ENCODE peak calls at places on chromosomes 3 and 15, in nine cellular contexts. H is fibroblast of lung, Y is fibroblast of pulmonary artery, O is lower leg skin, X is cardiac muscle cell, Z is endothelial cell of umbilical vein, B is Calu3, W is A673, G is epithelial cell of proximal tubule. Q is an unnamed sample.

GRCh38 chr15:64690578-64691296 is 84.7 kb downstream of the RBPMS2 start:
- DNase-seq in H (no peak), Y (no peak), O (no peak), X (peak), Z (no peak), B (no peak), W (no peak), G (no peak), Q (no peak)

GRCh38 chr15:78422571-78423340 is 15.3 kb upstream of the IREB2 start:
- DNase-seq in H (peak), Y (peak), O (peak), X (peak), Z (peak), B (peak), W (peak), G (no peak), Q (peak)

GRCh38 chr3:129574206-129574605 is 31.2 kb downstream of the H1-8 start:
- DNase-seq in H (no peak), Y (no peak), O (no peak), X (no peak), Z (no peak), B (no peak), W (no peak), G (no peak), Q (no peak)

GRCh38 chr3:52210550-52211046 is 12.6 kb downstream of the ALAS1 start:
- DNase-seq in H (no peak), Y (peak), O (no peak), X (peak), Z (no peak), B (no peak), W (no peak), G (no peak), Q (no peak)

GRCh38 chr15:70248116-70249025 is 150.7 kb upstream of the TLE3 start:
- DNase-seq in H (no peak), Y (no peak), O (no peak), X (peak), Z (no peak), B (no peak), W (peak), G (no peak), Q (no peak)

GRCh38 chr3:82132210-82133069 is 371.0 kb upstream of the GBE1 start:
- DNase-seq in H (no peak), Y (no peak), O (no peak), X (no peak), Z (no peak), B (no peak), W (no peak), G (peak), Q (no peak)

GRCh38 chr3:151770941-151771340 is 37.2 kb downstream of the AADACL2 start:
- DNase-seq in H (peak), Y (peak), O (no peak), X (peak), Z (peak), B (peak), W (no peak), G (no peak), Q (no peak)

GRCh38 chr3:130462089-130462488 is 54.9 kb upstream of the COL6A6 start:
- DNase-seq in H (no peak), Y (no peak), O (no peak), X (no peak), Z (no peak), B (no peak), W (no peak), G (no peak), Q (no peak)

GRCh38 chr15:88174571-88174970 is 82.0 kb downstream of the NTRK3 start:
- DNase-seq in H (no peak), Y (no peak), O (no peak), X (no peak), Z (no peak), B (no peak), W (no peak), G (no peak), Q (no peak)

GRCh38 chr15:100780208-100780800 is 99.3 kb upstream of the ALDH1A3 start:
- DNase-seq in H (no peak), Y (no peak), O (peak), X (no peak), Z (no peak), B (no peak), W (no peak), G (no peak), Q (peak)

GRCh38 chr3:161672478-161672877 is 175.9 kb downstream of the OTOL1 start:
- DNase-seq in H (no peak), Y (no peak), O (no peak), X (no peak), Z (no peak), B (no peak), W (no peak), G (no peak), Q (no peak)

GRCh38 chr3:184261270-184262165 is at the start of gene CAMK2N2:
- DNase-seq in H (peak), Y (peak), O (no peak), X (peak), Z (no peak), B (peak), W (peak), G (no peak), Q (no peak)

GRCh38 chr3:112794622-112795172 is 52.0 kb downstream of the CD200R1L start:
- DNase-seq in H (no peak), Y (no peak), O (no peak), X (no peak), Z (peak), B (no peak), W (no peak), G (no peak), Q (no peak)

GRCh38 chr3:62956411-62956810 is 81.2 kb upstream of the CADPS start:
- DNase-seq in H (no peak), Y (no peak), O (no peak), X (no peak), Z (no peak), B (no peak), W (no peak), G (no peak), Q (no peak)

GRCh38 chr3:65556934-65557577 is 481.7 kb downstream of the MAGI1 start:
- DNase-seq in H (no peak), Y (no peak), O (no peak), X (no peak), Z (peak), B (no peak), W (no peak), G (no peak), Q (no peak)

GRCh38 chr15:66619152-66619903 is 53.5 kb upstream of the LCTL start:
- DNase-seq in H (peak), Y (peak), O (peak), X (peak), Z (peak), B (peak), W (peak), G (no peak), Q (peak)

GRCh38 chr3:50275996-50276761 is 2.7 kb upstream of the LSMEM2 start:
- DNase-seq in H (no peak), Y (no peak), O (no peak), X (no peak), Z (no peak), B (no peak), W (no peak), G (no peak), Q (no peak)

GRCh38 chr3:98901032-98901464 is 447 bp downstream of the DCBLD2 start:
- DNase-seq in H (peak), Y (peak), O (peak), X (peak), Z (peak), B (peak), W (peak), G (no peak), Q (no peak)

GRCh38 chr3:74883690-74884089 is 269.2 kb upstream of the CNTN3 start:
- DNase-seq in H (no peak), Y (peak), O (no peak), X (no peak), Z (no peak), B (no peak), W (peak), G (no peak), Q (no peak)

DNA sequence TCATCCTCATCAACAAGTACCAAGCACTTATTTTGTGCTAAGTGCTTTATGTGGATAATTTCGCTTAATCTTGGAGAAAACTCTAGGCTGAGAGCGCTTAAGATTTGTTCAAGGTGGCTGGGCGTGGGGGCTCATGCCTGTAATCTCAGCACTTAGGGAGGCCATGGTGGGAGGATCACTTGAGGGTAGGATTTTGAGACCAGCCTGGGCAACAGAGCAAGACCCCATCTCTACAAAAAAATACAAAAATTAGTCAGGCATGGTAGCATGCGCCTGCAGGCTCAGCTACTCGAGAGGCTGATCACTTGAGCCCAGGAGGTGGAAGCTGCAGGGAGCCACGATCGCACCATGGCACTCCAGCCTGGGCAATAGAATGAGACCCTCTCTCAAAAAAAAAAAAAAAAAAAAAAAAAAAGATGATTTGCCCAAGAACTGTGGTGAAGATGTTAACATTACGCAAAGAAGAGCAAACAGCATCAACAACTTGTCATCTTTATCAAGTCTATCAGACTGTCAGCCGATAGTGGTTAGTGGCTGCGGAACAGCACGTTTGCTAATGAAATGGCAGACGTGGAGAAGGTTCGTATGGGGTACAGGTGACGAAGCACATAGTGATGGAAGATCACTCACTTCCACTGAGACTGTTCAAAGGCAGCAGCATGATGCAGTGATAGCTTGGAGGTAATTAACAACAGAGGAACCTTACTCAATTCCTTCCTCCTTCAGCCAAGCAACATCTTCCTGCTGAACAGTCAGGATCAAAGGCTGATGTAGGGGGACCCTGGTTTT is 27.8 kb downstream of the NRROS start:
- DNase-seq in H (no peak), Y (no peak), O (no peak), X (no peak), Z (no peak), B (no peak), W (no peak), G (no peak), Q (no peak)
- TF ChIP-seq CTCF in H (no peak), Y (no peak), O (no peak), X (no peak), Z (no peak), B (no peak), W (no peak), G (no peak), Q (no peak)

DNA sequence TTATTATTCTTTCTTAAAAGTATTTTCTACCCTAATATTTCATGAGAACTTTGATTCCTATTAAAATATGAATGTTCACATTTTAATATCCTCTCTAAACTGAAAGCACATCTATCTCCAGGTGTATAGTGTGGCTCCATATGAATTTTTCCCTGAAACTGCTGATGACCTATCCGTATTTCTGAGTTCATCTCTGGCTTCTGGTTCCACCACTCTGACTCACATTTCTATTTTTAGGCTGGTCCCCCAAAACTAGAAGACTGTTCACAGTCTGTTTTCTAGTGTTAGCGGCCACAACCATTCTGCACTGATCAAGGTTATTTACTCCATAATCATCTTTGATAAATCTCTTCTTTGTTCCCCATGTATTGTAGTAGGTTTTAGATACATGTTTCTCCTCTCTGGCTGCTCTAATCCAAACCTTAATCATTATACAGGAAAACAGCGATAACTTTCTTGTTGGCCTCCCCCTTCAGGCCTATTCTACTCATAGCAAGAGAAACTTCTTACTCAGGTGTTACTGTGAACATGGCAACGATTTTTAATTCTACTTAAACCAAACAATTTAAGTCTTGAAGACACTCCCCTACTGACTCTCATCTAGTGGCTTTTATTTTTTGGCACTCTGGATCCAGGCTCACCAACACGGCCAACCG is 12.8 kb downstream of the ADPGK start:
- DNase-seq in H (peak), Y (no peak), O (no peak), X (no peak), Z (no peak), B (no peak), W (no peak), G (no peak), Q (no peak)
- TF ChIP-seq CTCF in H (no peak), Y (peak), O (no peak), X (peak), Z (no peak), B (no peak), W (peak), G (peak), Q (peak)

GRCh38 chr3:67715911-67716310 is 61.5 kb upstream of the SUCLG2 start:
- DNase-seq in H (peak), Y (no peak), O (no peak), X (no peak), Z (no peak), B (no peak), W (no peak), G (no peak), Q (no peak)

GRCh38 chr3:67706934-67707333 is 52.5 kb upstream of the SUCLG2 start:
- DNase-seq in H (no peak), Y (peak), O (no peak), X (no peak), Z (no peak), B (no peak), W (no peak), G (no peak), Q (no peak)

DNA sequence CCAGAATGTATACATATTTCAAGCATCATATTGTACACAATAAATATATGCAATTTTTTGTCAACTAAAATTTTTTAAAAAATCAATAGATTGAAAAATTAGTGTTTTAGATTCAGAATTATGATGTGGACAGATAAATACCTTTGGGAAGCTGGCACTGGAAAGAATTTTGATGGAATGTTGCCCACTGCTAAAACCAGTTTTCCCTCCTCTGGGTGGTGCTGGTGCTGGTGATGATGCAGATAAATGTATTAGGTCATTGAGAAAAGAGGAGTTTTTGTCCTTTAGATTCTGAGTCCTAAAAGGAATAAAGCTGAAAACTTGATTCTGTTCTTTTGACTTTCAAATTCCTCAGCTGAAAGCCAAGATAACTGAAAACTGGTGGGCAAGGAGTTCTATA is 56.0 kb upstream of the SUCLG2 start:
- DNase-seq in H (no peak), Y (no peak), O (no peak), X (no peak), Z (no peak), B (no peak), W (no peak), G (no peak), Q (no peak)
- TF ChIP-seq CTCF in H (no peak), Y (no peak), O (no peak), X (no peak), Z (no peak), B (no peak), W (no peak), G (no peak), Q (no peak)

DNA sequence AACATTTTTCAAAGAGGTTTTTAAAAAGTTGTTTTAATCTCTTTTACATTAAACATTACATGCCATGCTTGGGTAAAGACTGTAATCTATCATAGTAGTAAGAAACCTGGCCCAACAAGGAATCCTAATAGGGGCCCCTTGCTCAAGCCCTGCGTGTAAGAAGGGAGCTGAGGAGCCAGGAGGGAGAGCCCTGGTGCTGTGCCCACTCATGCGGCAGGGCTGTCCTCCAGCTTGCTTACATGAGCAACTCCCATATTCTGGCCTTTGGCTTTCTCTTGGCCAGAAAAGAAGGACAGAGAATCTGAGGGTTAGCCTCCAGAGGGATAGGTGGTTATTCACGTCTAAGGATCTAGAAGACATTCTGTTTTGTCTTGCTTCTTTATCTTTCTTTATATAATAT is 49.8 kb downstream of the KBTBD12 start:
- DNase-seq in H (no peak), Y (no peak), O (no peak), X (peak), Z (no peak), B (no peak), W (no peak), G (no peak), Q (no peak)
- TF ChIP-seq CTCF in H (no peak), Y (no peak), O (no peak), X (no peak), Z (no peak), B (no peak), W (no peak), G (no peak), Q (no peak)

GRCh38 chr3:78659386-78659987 is 1108.3 kb downstream of the ROBO1 start:
- DNase-seq in H (peak), Y (peak), O (peak), X (peak), Z (peak), B (peak), W (peak), G (no peak), Q (no peak)
- TF ChIP-seq CTCF in H (peak), Y (peak), O (no peak), X (peak), Z (peak), B (peak), W (peak), G (peak), Q (peak)

GRCh38 chr3:14721126-14721864 is 46.4 kb downstream of the C3orf20 start:
- DNase-seq in H (no peak), Y (no peak), O (no peak), X (no peak), Z (no peak), B (no peak), W (no peak), G (no peak), Q (no peak)

GRCh38 chr3:14718539-14718938 is 43.6 kb downstream of the C3orf20 start:
- DNase-seq in H (no peak), Y (no peak), O (no peak), X (no peak), Z (no peak), B (no peak), W (no peak), G (no peak), Q (no peak)

GRCh38 chr3:14719006-14719405 is 44.1 kb downstream of the C3orf20 start:
- DNase-seq in H (no peak), Y (peak), O (no peak), X (peak), Z (no peak), B (no peak), W (no peak), G (no peak), Q (no peak)

GRCh38 chr3:14716593-14716992 is 41.7 kb downstream of the C3orf20 start:
- DNase-seq in H (peak), Y (no peak), O (no peak), X (no peak), Z (no peak), B (no peak), W (no peak), G (no peak), Q (no peak)

DNA sequence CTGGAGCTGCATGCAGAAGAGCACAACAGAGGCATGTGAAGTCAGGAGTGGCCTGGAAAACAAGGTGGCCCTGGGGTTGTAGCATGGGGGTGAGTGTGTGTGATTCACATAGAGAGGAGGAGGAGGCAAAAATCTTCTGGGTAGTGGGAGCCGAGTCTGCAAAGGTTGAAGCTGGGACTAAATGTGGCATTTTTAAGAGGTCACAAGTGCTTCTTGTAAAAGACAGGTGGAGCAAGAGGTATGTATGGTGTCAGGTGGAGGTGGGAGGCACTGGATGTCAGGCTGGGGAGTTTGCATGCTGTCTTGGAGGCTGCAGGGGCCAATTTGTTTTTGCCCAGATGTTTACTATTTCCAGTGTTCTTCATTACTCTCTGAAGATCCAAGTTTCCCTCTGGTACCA is 42.4 kb downstream of the C3orf20 start:
- DNase-seq in H (no peak), Y (no peak), O (no peak), X (no peak), Z (no peak), B (no peak), W (no peak), G (no peak), Q (no peak)
- TF ChIP-seq CTCF in H (no peak), Y (no peak), O (no peak), X (no peak), Z (no peak), B (no peak), W (no peak), G (no peak), Q (no peak)

GRCh38 chr3:185934726-185935464 is 2.9 kb downstream of the TRA2B start:
- DNase-seq in H (no peak), Y (no peak), O (no peak), X (no peak), Z (peak), B (no peak), W (no peak), G (no peak), Q (no peak)

GRCh38 chr3:185939721-185940120 is 1.9 kb upstream of the TRA2B start:
- DNase-seq in H (no peak), Y (no peak), O (no peak), X (no peak), Z (no peak), B (no peak), W (no peak), G (no peak), Q (no peak)

GRCh38 chr3:185935465-185936263 is 2.1 kb downstream of the TRA2B start:
- DNase-seq in H (peak), Y (no peak), O (no peak), X (no peak), Z (peak), B (peak), W (peak), G (no peak), Q (no peak)

GRCh38 chr3:185936814-185937688 is 763 bp downstream of the TRA2B start:
- DNase-seq in H (peak), Y (peak), O (peak), X (peak), Z (peak), B (peak), W (peak), G (no peak), Q (peak)

GRCh38 chr3:185937689-185938374 is at the start of gene TRA2B:
- DNase-seq in H (peak), Y (peak), O (peak), X (peak), Z (peak), B (peak), W (peak), G (no peak), Q (peak)
- TF ChIP-seq CTCF in H (peak), Y (peak), O (no peak), X (peak), Z (no peak), B (no peak), W (peak), G (no peak), Q (no peak)

DNA sequence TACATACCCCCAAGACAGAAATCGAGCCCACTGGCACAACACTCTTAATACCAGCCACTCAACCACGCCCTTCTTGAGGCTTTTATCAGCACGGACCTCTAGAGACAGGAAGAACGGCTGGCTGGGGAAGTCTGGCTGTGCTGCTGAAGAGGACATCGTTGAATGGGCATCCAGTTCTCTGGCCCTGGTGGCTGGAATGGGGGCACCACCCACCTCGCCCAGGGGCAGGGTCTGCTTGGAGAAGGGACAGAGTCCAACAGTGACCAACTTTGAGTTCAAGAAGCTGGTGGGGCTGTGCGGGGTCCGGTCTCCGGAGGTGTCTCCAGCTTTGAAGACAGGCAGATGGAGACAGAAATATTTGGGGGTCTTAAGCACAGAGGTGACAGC is 77.5 kb downstream of the ATP10A start:
- DNase-seq in H (no peak), Y (no peak), O (no peak), X (no peak), Z (no peak), B (no peak), W (no peak), G (no peak), Q (no peak)
- TF ChIP-seq CTCF in H (no peak), Y (no peak), O (no peak), X (no peak), Z (no peak), B (no peak), W (no peak), G (no peak), Q (no peak)